ENCODE peak calls at places on chromosomes 4 and X, in seven cellular contexts. P is HCT116, D is HepG2, K is SK-N-SH, W is H1, Z is K562, O is GM12878. I is an unnamed sample. For H3K4me1, the result is how much of the 10 kb centered on the place peaks cover.

GRCh38 chr4:12852338-12853307 is 631.5 kb downstream of the RAB28 start:
- DNase-seq in O (no peak), Z (no peak), W (no peak), P (peak), D (peak), K (peak), I (peak)

GRCh38 chrX:136659174-136659573 is 11.2 kb downstream of the CD40LG start:
- DNase-seq in W (no peak), Z (no peak), O (no peak), P (no peak), K (no peak), D (no peak), I (no peak)

GRCh38 chr4:146445198-146446150 is 76.3 kb downstream of the SLC10A7 start:
- DNase-seq in W (no peak), Z (no peak), D (no peak), P (no peak), K (no peak), O (no peak), I (no peak)

GRCh38 chr4:177473991-177474390 is 31.8 kb upstream of the AGA start:
- DNase-seq in K (peak), Z (no peak), P (no peak), W (no peak), D (no peak), O (no peak), I (no peak)

GRCh38 chr4:138843611-138844010 is 172.0 kb upstream of the NOCT start:
- DNase-seq in K (no peak), D (no peak), O (no peak), Z (no peak), P (no peak), W (no peak), I (no peak)

GRCh38 chr4:176236909-176237308 is 32.1 kb downstream of the ASB5 start:
- DNase-seq in K (no peak), D (no peak), W (no peak), P (no peak), Z (no peak), O (no peak), I (peak)

GRCh38 chrX:54994668-54995452 is 872 bp upstream of the PFKFB1 start:
- DNase-seq in W (no peak), O (no peak), Z (no peak), P (no peak), D (no peak), K (no peak), I (no peak)

GRCh38 chrX:133364201-133364600 is 51.1 kb downstream of the GPC4 start:
- DNase-seq in K (no peak), P (no peak), Z (no peak), O (no peak), D (no peak), W (no peak), I (no peak)

GRCh38 chr4:124262211-124263179 is 450.0 kb downstream of the ANKRD50 start:
- DNase-seq in K (peak), P (peak), D (peak), Z (peak), O (peak), W (peak), I (peak)

GRCh38 chrX:108306086-108306485 is 132.1 kb downstream of the COL4A6 start:
- DNase-seq in P (no peak), D (no peak), K (no peak), O (no peak), Z (no peak), W (no peak), I (no peak)

GRCh38 chr4:74094227-74094626 is 4.8 kb downstream of the CXCL2 start:
- DNase-seq in W (no peak), D (no peak), P (no peak), Z (no peak), O (no peak), K (no peak), I (no peak)
- TF ChIP-seq POLR2AphosphoS5 in W (no peak), D (no peak), P (no peak), Z (no peak), O (no peak), K (no peak), I (no peak)

GRCh38 chr4:120723986-120724385 is 198.5 kb downstream of the PRDM5 start:
- DNase-seq in W (no peak), O (no peak), Z (no peak), P (no peak), K (no peak), D (no peak), I (no peak)

GRCh38 chr4:120720354-120720753 is 202.2 kb downstream of the PRDM5 start:
- DNase-seq in K (no peak), P (no peak), D (no peak), W (no peak), O (no peak), Z (no peak), I (no peak)

GRCh38 chr4:120722655-120723054 is 199.9 kb downstream of the PRDM5 start:
- DNase-seq in P (no peak), W (no peak), D (no peak), Z (no peak), O (no peak), K (no peak), I (no peak)

GRCh38 chr4:120724656-120725055 is 197.9 kb downstream of the PRDM5 start:
- DNase-seq in O (no peak), K (no peak), D (no peak), W (no peak), Z (no peak), P (no peak), I (no peak)

DNA sequence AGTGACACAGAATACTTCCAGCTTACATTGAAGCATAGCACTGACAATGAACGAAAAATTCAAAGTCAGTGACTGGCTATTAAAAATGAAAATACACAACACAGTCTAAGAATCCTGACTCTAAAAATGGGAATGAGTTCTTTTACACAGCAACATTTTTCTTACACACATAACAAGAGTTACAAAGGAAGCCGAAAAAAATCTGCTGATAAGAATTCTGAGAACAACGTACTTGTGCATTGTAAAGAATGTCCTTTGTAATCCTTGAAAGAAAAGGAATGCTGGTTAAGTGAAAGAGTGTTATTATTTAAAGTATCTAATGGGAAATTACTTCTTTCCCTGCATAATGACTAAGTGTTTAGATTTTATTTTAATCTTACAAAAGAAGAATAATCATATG is 199.4 kb downstream of the PRDM5 start:
- DNase-seq in W (no peak), D (no peak), Z (no peak), O (no peak), K (no peak), P (no peak), I (no peak)
- TF ChIP-seq SIN3A in W (no peak), D (no peak), Z (no peak), O (no peak), K (no peak), P (no peak), I (no peak)

GRCh38 chr4:41144812-41145211 is 69.5 kb downstream of the APBB2 start:
- DNase-seq in P (no peak), O (no peak), W (no peak), D (peak), Z (no peak), K (no peak), I (no peak)
- H3K4me1 ChIP-seq in P (half or more), O (under half), W (under half), D (half or more), Z (under half), K (under half), I (under half)

DNA sequence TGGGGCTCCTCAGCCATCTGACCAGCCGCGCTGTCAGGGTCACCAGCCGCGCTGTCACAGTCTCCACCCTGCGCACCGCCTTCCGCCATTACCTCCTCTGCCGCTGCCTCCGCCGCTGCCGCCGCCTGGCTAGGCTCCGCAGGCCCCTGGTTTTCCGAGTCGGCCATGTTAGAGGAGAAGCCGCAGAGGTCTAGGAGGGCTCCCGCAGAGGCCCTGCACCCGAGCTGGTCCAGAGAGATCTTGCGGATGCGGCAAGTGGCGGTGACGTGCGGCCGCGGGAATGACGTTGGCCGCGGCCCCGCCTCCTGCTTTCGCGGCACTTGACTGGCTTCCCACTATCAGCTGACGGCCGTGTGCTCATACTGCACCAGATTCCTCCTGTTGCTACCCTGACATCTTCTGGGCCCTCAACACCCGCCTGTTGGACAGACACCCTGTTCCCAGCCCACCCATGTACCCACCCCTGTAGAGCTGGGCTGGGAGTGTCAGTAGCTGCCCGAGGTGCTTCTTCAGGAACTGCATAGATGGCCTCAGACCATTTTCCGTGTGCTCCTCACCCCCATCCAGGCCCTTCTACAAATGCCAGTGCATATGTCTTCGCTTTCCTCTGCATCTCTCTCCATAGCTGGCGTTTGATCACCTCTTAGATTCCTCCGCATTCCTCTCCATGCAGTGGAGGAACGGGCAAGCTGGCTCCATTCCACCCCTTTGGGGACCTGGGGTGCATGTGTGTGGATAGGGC is at the start of gene NAP1L5:
- DNase-seq in K (peak), P (peak), D (no peak), Z (peak), W (peak), O (peak), I (peak)
- TF ChIP-seq POLR2AphosphoS5 in K (no peak), P (no peak), D (no peak), Z (no peak), W (no peak), O (no peak), I (no peak)

GRCh38 chr4:65195002-65195401 is 475.3 kb downstream of the EPHA5 start:
- DNase-seq in D (no peak), Z (no peak), O (no peak), P (no peak), W (no peak), K (no peak), I (no peak)
- TF ChIP-seq SIN3A in D (no peak), Z (no peak), O (no peak), P (no peak), W (no peak), K (no peak), I (no peak)

DNA sequence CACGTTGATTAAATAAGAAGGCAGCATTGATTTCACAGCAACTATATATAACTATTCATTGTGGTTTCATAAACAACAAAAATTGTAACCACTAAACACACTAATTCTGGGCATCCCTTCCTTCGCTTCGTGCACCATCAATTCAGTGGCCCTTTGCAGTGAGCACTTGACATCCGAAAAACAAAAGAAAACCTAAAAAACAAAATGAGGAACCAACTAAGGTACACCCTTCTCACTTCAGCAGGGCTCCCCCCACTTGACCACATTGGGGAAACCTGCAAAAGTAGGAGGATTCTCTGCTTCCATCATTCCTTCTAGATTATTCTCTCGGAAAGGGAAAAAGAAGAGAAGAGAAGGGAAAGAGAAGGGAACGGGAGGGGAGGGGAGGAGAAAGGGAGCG is 28.3 kb downstream of the NBDY start:
- DNase-seq in K (no peak), D (no peak), W (no peak), O (no peak), P (no peak), Z (no peak), I (no peak)
- H3K4me1 ChIP-seq in K (under half), D (under half), W (under half), O (under half), P (under half), Z (under half), I (under half)

GRCh38 chr4:2059034-2059725 is at the start of gene NAT8L:
- DNase-seq in O (no peak), W (no peak), Z (peak), D (no peak), P (peak), K (peak), I (no peak)

GRCh38 chr4:2061208-2062131 is 2.3 kb downstream of the NAT8L start:
- DNase-seq in P (no peak), D (no peak), Z (no peak), O (no peak), K (peak), W (no peak), I (no peak)

GRCh38 chr4:2060578-2061207 is 1.6 kb downstream of the NAT8L start:
- DNase-seq in W (no peak), O (no peak), D (no peak), Z (no peak), K (peak), P (no peak), I (no peak)

GRCh38 chr4:2058264-2059033 is 678 bp upstream of the NAT8L start:
- DNase-seq in W (no peak), D (no peak), Z (peak), P (no peak), K (peak), O (no peak), I (no peak)

GRCh38 chr4:2059726-2060577 is 825 bp downstream of the NAT8L start:
- DNase-seq in Z (peak), O (no peak), D (no peak), P (no peak), K (peak), W (no peak), I (no peak)
- TF ChIP-seq POLR2AphosphoS5 in Z (no peak), O (no peak), D (no peak), P (peak), K (no peak), W (no peak), I (no peak)

DNA sequence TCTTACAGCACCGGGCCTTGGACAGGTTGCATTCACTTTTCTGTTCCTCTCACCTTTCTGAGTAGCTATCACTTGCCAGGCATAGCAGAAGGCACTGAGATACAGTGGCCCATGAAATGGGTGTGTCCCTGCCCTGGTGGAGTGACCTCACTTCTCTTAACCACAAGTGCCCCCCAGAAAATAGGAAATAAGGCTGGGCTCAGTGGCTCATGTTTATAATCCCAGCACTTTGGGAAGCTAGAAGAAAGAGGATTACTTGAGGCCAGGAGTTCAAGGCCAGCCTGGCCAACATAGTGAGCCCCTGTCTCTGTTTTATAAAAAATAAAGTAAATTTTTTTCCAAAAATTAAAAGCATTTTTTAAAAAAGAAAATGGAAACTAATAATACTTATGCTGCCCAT is 101.7 kb upstream of the KIT start:
- DNase-seq in Z (no peak), O (no peak), K (no peak), P (no peak), W (no peak), D (no peak), I (no peak)
- TF ChIP-seq SIN3A in Z (no peak), O (no peak), K (no peak), P (no peak), W (no peak), D (no peak), I (no peak)

I was measured in Panc1.